ENCODE peak calls at places on chromosome 9, in five cellular contexts. One of them, this sample, is unnamed.

GRCh38 chr9:126222363-126222834 is 104.2 kb upstream of the MVB12B start:
- DNase-seq in fibroblast of lung: no peak
- DNase-seq in tibial artery: no peak
- DNase-seq in HCT116: no peak
- DNase-seq in kidney: no peak
- DNase-seq in this sample: no peak

GRCh38 chr9:77819672-77820071 is 171.6 kb upstream of the GNA14 start:
- DNase-seq in fibroblast of lung: peak; percentile 41
- DNase-seq in tibial artery: no peak
- DNase-seq in HCT116: no peak
- DNase-seq in kidney: no peak
- DNase-seq in this sample: no peak

GRCh38 chr9:76472925-76473324 is 13.9 kb downstream of the GCNT1 start:
- DNase-seq in fibroblast of lung: peak; percentile 25
- DNase-seq in tibial artery: no peak
- DNase-seq in HCT116: no peak
- DNase-seq in kidney: no peak
- DNase-seq in this sample: no peak

GRCh38 chr9:91117959-91118651 is 243.6 kb downstream of the AUH start:
- DNase-seq in fibroblast of lung: peak; percentile 74
- DNase-seq in tibial artery: peak; percentile 86
- DNase-seq in HCT116: no peak
- DNase-seq in kidney: peak; percentile 96
- DNase-seq in this sample: no peak

GRCh38 chr9:34256104-34256503 is 73.0 kb downstream of the KIF24 start:
- DNase-seq in fibroblast of lung: no peak
- DNase-seq in tibial artery: no peak
- DNase-seq in HCT116: no peak
- DNase-seq in kidney: no peak
- DNase-seq in this sample: peak; percentile 5

GRCh38 chr9:20540169-20540863 is 82.0 kb downstream of the MLLT3 start:
- DNase-seq in fibroblast of lung: no peak
- DNase-seq in tibial artery: no peak
- DNase-seq in HCT116: no peak
- DNase-seq in kidney: no peak
- DNase-seq in this sample: no peak

GRCh38 chr9:123326662-123327093 is 29.3 kb upstream of the CRB2 start:
- DNase-seq in fibroblast of lung: no peak
- DNase-seq in tibial artery: no peak
- DNase-seq in HCT116: no peak
- DNase-seq in kidney: no peak
- DNase-seq in this sample: no peak

GRCh38 chr9:83986223-83986622 is 5.6 kb downstream of the RMI1 start:
- DNase-seq in fibroblast of lung: no peak
- DNase-seq in tibial artery: no peak
- DNase-seq in HCT116: no peak
- DNase-seq in kidney: no peak
- DNase-seq in this sample: no peak

GRCh38 chr9:70534471-70534870 is 120.0 kb upstream of the KLF9 start:
- DNase-seq in fibroblast of lung: peak; percentile 37
- DNase-seq in tibial artery: no peak
- DNase-seq in HCT116: no peak
- DNase-seq in kidney: no peak
- DNase-seq in this sample: no peak

GRCh38 chr9:134655101-134655500 is 13.5 kb downstream of the COL5A1 start:
- DNase-seq in fibroblast of lung: no peak
- DNase-seq in tibial artery: no peak
- DNase-seq in HCT116: no peak
- DNase-seq in kidney: peak; percentile 59
- DNase-seq in this sample: no peak

GRCh38 chr9:2745560-2746380 is 28.5 kb downstream of the KCNV2 start:
- DNase-seq in fibroblast of lung: no peak
- DNase-seq in tibial artery: no peak
- DNase-seq in HCT116: no peak
- DNase-seq in kidney: no peak
- DNase-seq in this sample: peak; percentile 20

GRCh38 chr9:94908583-94909249 is 182.2 kb downstream of the AOPEP start:
- DNase-seq in fibroblast of lung: peak; percentile 63
- DNase-seq in tibial artery: no peak
- DNase-seq in HCT116: no peak
- DNase-seq in kidney: no peak
- DNase-seq in this sample: no peak

GRCh38 chr9:86836797-86837196 is 110.5 kb downstream of the GAS1 start:
- DNase-seq in fibroblast of lung: no peak
- DNase-seq in tibial artery: no peak
- DNase-seq in HCT116: no peak
- DNase-seq in kidney: no peak
- DNase-seq in this sample: no peak

GRCh38 chr9:90580576-90580975 is 62.0 kb downstream of the DIRAS2 start:
- DNase-seq in fibroblast of lung: no peak
- DNase-seq in tibial artery: no peak
- DNase-seq in HCT116: no peak
- DNase-seq in kidney: no peak
- DNase-seq in this sample: no peak

GRCh38 chr9:19161257-19162025 is 34.1 kb upstream of the PLIN2 start:
- DNase-seq in fibroblast of lung: peak; percentile 94
- DNase-seq in tibial artery: peak; percentile 76
- DNase-seq in HCT116: peak; percentile 76
- DNase-seq in kidney: no peak
- DNase-seq in this sample: peak; percentile 95

GRCh38 chr9:69443178-69443577 is 118.2 kb downstream of the ENTREP1 start:
- DNase-seq in fibroblast of lung: peak; percentile 8
- DNase-seq in tibial artery: no peak
- DNase-seq in HCT116: no peak
- DNase-seq in kidney: no peak
- DNase-seq in this sample: no peak

GRCh38 chr9:83489961-83490360 is 48.2 kb downstream of the FRMD3 start:
- DNase-seq in fibroblast of lung: no peak
- DNase-seq in tibial artery: no peak
- DNase-seq in HCT116: no peak
- DNase-seq in kidney: no peak
- DNase-seq in this sample: no peak

GRCh38 chr9:91037511-91038482 is 236.2 kb downstream of the SYK start:
- DNase-seq in fibroblast of lung: peak; percentile 82
- DNase-seq in tibial artery: peak; percentile 71
- DNase-seq in HCT116: peak; percentile 41
- DNase-seq in kidney: peak; percentile 92
- DNase-seq in this sample: peak; percentile 67

GRCh38 chr9:70488098-70488792 is 73.8 kb upstream of the KLF9 start:
- DNase-seq in fibroblast of lung: no peak
- DNase-seq in tibial artery: no peak
- DNase-seq in HCT116: no peak
- DNase-seq in kidney: no peak
- DNase-seq in this sample: no peak

GRCh38 chr9:95110956-95111525 is 206.5 kb downstream of the FANCC start:
- DNase-seq in fibroblast of lung: no peak
- DNase-seq in tibial artery: no peak
- DNase-seq in HCT116: no peak
- DNase-seq in kidney: no peak
- DNase-seq in this sample: no peak

GRCh38 chr9:87069690-87070089 is 122.4 kb upstream of the GAS1 start:
- DNase-seq in fibroblast of lung: no peak
- DNase-seq in tibial artery: no peak
- DNase-seq in HCT116: no peak
- DNase-seq in kidney: no peak
- DNase-seq in this sample: no peak

GRCh38 chr9:111572945-111573604 is 26.4 kb downstream of the PTGR1 start:
- DNase-seq in fibroblast of lung: peak; percentile 95
- DNase-seq in tibial artery: no peak
- DNase-seq in HCT116: no peak
- DNase-seq in kidney: no peak
- DNase-seq in this sample: no peak

GRCh38 chr9:24218656-24219055 is 327.0 kb downstream of the IZUMO3 start:
- DNase-seq in fibroblast of lung: peak; percentile 0
- DNase-seq in tibial artery: no peak
- DNase-seq in HCT116: no peak
- DNase-seq in kidney: no peak
- DNase-seq in this sample: peak; percentile 60

GRCh38 chr9:127140181-127140580 is 17.7 kb upstream of the ANGPTL2 start:
- DNase-seq in fibroblast of lung: no peak
- DNase-seq in tibial artery: no peak
- DNase-seq in HCT116: no peak
- DNase-seq in kidney: no peak
- DNase-seq in this sample: no peak

GRCh38 chr9:97980918-97981827 is 2.0 kb upstream of the ANP32B start:
- DNase-seq in fibroblast of lung: no peak
- DNase-seq in tibial artery: peak; percentile 62
- DNase-seq in HCT116: no peak
- DNase-seq in kidney: no peak
- DNase-seq in this sample: no peak

GRCh38 chr9:16337322-16338029 is 533.0 kb downstream of the BNC2 start:
- DNase-seq in fibroblast of lung: peak; percentile 96
- DNase-seq in tibial artery: no peak
- DNase-seq in HCT116: peak; percentile 66
- DNase-seq in kidney: no peak
- DNase-seq in this sample: peak; percentile 96

GRCh38 chr9:18855636-18856035 is 177.4 kb downstream of the SAXO1 start:
- DNase-seq in fibroblast of lung: peak; percentile 43
- DNase-seq in tibial artery: no peak
- DNase-seq in HCT116: no peak
- DNase-seq in kidney: no peak
- DNase-seq in this sample: no peak

GRCh38 chr9:136665111-136665703 is 2.5 kb downstream of the EGFL7 start:
- DNase-seq in fibroblast of lung: peak; percentile 8
- DNase-seq in tibial artery: no peak
- DNase-seq in HCT116: no peak
- DNase-seq in kidney: no peak
- DNase-seq in this sample: no peak
- H3K27ac ChIP-seq in fibroblast of lung: no peak overlapping the region
- H3K27ac ChIP-seq in tibial artery: no peak overlapping the region
- H3K27ac ChIP-seq in HCT116: peak overlapping the region; percentile 24
- H3K27ac ChIP-seq in kidney: peak overlapping the region; percentile 14
- H3K27ac ChIP-seq in this sample: no peak overlapping the region

DNA sequence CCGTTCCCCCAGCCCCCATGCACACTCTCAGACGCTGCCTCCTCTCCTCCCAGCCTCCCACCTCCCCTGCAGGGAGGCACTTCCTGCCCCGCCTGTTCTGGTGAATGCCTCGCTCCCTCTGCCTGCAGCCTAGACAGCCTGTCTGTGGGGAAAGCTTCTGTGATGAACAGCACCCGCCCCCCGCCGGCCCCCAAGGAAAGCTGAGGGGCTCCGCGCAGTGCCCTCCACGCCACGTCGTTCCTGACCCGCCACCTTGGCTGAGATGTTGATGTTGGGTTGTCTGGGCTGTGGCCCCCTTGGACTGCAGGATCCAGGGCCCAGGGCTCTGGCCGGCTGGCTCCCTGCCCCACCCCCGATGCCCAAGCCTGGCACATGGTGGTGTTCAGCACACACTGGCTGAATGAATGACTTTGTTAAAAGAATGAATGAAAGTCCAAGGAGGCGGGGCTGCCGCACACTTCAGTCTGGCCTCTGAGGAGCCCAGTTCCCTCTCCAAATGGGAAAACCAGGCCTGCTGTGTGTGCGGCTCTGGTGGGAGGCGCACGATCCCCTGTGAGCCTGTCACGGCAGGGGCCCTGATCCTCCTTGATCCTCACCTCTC is 2.1 kb upstream of the MYMK start:
- DNase-seq in fibroblast of lung: no peak
- DNase-seq in tibial artery: no peak
- DNase-seq in HCT116: no peak
- DNase-seq in kidney: peak; percentile 76
- DNase-seq in this sample: no peak
- H3K4me3 ChIP-seq in fibroblast of lung: no peak overlapping the region
- H3K4me3 ChIP-seq in tibial artery: no peak overlapping the region
- H3K4me3 ChIP-seq in HCT116: no peak overlapping the region
- H3K4me3 ChIP-seq in kidney: no peak overlapping the region
- H3K4me3 ChIP-seq in this sample: no peak overlapping the region

GRCh38 chr9:72844440-72844768 is 108.4 kb downstream of the ALDH1A1 start:
- DNase-seq in fibroblast of lung: no peak
- DNase-seq in tibial artery: no peak
- DNase-seq in HCT116: no peak
- DNase-seq in kidney: no peak
- DNase-seq in this sample: no peak

GRCh38 chr9:72839140-72839539 is 113.7 kb downstream of the ALDH1A1 start:
- DNase-seq in fibroblast of lung: peak; percentile 64
- DNase-seq in tibial artery: no peak
- DNase-seq in HCT116: no peak
- DNase-seq in kidney: no peak
- DNase-seq in this sample: no peak

DNA sequence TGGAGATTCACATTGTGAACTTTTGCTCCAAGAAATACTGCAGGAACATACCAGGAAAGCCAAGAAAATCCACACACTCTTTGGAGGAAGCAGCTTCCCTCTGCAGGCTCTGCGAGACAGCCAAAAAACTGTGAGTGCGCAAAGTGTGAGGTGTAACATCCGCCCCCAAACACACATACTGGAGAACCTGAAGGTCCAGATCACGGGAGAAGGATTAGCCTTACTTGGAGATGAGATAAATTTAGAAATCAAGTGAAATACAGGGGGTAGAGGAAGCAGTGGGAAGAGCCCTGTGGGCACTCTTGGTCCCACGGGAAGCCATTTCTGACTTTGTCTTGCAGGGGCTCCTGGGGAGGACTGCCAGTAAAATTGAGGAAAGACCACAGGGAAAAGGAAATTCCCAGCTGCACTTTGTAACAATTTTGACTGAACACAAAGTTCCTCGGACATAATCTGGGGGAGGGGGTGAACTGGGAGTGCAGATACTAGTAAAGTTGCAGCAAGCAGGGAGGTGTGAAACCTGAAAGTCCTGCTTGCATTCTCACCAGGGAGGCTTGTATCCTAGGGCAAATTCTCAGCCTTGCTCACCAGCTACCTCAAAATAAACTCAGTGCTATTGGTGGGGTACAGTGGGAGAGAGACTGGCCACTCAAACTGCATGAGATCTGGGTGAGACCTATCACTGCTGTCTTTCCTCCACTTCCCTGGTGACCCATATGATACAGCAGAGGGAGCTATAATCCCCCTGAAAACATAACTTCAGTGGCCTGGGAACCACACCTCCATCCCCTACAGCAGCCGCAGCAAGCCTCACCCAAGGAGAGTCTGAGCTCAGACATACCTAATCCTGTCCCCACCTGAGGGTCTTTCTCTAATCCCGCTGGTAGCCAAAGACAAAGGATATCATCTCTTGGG is 109.1 kb downstream of the ALDH1A1 start:
- DNase-seq in fibroblast of lung: no peak
- DNase-seq in tibial artery: no peak
- DNase-seq in HCT116: no peak
- DNase-seq in kidney: no peak
- DNase-seq in this sample: no peak
- TF ChIP-seq CTCF in fibroblast of lung: no peak
- TF ChIP-seq CTCF in tibial artery: no peak
- TF ChIP-seq CTCF in HCT116: peak; percentile 15
- TF ChIP-seq CTCF in kidney: no peak
- TF ChIP-seq CTCF in this sample: peak; percentile 11

DNA sequence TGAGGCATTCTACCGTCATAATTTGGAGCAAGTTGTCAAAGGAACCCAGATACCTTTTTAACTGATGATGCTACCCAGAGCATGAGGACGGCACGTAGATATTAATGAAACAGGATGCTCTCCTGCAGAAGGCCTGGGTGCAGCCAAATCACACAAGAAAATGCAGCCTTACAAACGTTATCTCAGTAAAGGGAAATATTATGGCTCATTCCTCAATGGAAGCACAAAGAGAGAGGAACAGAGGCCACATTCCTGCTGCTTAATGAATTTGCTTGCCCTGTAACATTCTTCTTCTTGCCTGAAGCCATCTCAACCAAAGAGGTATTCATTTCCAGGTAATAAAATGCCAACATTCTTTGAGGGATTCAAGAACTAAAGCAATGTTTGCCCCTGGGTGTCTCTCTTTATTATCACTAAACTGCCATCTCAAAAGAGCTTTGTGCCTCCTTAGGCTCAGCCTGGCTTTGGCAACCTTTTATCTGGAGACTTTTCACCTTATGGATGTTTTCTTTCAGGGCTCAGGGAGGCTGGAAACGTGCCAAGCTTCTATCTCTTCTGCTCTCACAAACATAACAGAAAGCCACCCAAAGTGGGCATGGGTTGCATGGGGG is 92.9 kb downstream of the TNC start:
- DNase-seq in fibroblast of lung: peak; percentile 72
- DNase-seq in tibial artery: no peak
- DNase-seq in HCT116: no peak
- DNase-seq in kidney: no peak
- DNase-seq in this sample: peak; percentile 43
- H3K27ac ChIP-seq in fibroblast of lung: no peak overlapping the region
- H3K27ac ChIP-seq in tibial artery: no peak overlapping the region
- H3K27ac ChIP-seq in HCT116: no peak overlapping the region
- H3K27ac ChIP-seq in kidney: no peak overlapping the region
- H3K27ac ChIP-seq in this sample: no peak overlapping the region

This sample was measured in PC-3.